ENCODE peak calls at places on chromosomes 3 and 15, in nine cellular contexts. X is activated T-cell treated with anti-CD3 and anti-CD28 coated beads for 24 hours; N is AG10803; B is H7; G is gastrocnemius medialis; V is adipocyte; Z is stimulated activated CD4-positive, alpha-beta T cell treated with anti-CD3 and anti-CD28 coated beads, Interleukin-2, amount 100 ng/mL, for 48 hours; W is AG09309; Q is cardiac fibroblast. P is an unnamed sample.

GRCh38 chr3:195263193-195263924 is 7.6 kb downstream of the XXYLT1 start:
- DNase-seq in X (no peak), N (no peak), B (no peak), G (no peak), V (no peak), Z (no peak), W (no peak), Q (no peak), P (no peak)

GRCh38 chr3:51686512-51687215 is 15.6 kb downstream of the TEX264 start:
- DNase-seq in X (peak; percentile 68), N (peak; percentile 35), B (no peak), G (peak; percentile 33), V (no peak), Z (peak; percentile 60), W (no peak), Q (peak; percentile 66), P (peak; percentile 53)

GRCh38 chr3:98593046-98593936 is at the start of gene CPOX:
- DNase-seq in X (peak; percentile 82), N (peak; percentile 79), B (peak; percentile 89), G (peak; percentile 73), V (peak; percentile 94), Z (peak; percentile 84), W (peak; percentile 33), Q (peak; percentile 93), P (peak; percentile 75)

GRCh38 chr3:152460936-152461335 is 192.2 kb downstream of the MBNL1 start:
- DNase-seq in X (no peak), N (no peak), B (no peak), G (no peak), V (no peak), Z (no peak), W (no peak), Q (peak; percentile 25), P (no peak)

GRCh38 chr15:48803877-48804276 is 7.0 kb downstream of the CEP152 start:
- DNase-seq in X (no peak), N (no peak), B (no peak), G (no peak), V (no peak), Z (no peak), W (no peak), Q (no peak), P (no peak)

GRCh38 chr3:50609743-50610085 is 1.9 kb downstream of the CISH start:
- DNase-seq in X (no peak), N (no peak), B (no peak), G (no peak), V (no peak), Z (no peak), W (no peak), Q (no peak), P (no peak)

GRCh38 chr3:194686816-194687637 is 1.3 kb downstream of the FAM43A start:
- DNase-seq in X (peak; percentile 6), N (peak; percentile 60), B (peak; percentile 82), G (peak; percentile 34), V (peak; percentile 56), Z (peak; percentile 14), W (no peak), Q (peak; percentile 71), P (no peak)

GRCh38 chr3:18445421-18446066 is 20.4 kb upstream of the SATB1 start:
- DNase-seq in X (peak; percentile 66), N (no peak), B (no peak), G (peak; percentile 12), V (no peak), Z (peak; percentile 56), W (no peak), Q (no peak), P (no peak)

GRCh38 chr3:170475091-170475705 is 56.5 kb downstream of the CLDN11 start:
- DNase-seq in X (no peak), N (no peak), B (no peak), G (no peak), V (peak; percentile 47), Z (no peak), W (peak; percentile 67), Q (no peak), P (no peak)

GRCh38 chr15:100902436-100903190 is 16.5 kb upstream of the LRRK1 start:
- DNase-seq in X (no peak), N (peak; percentile 87), B (no peak), G (peak; percentile 58), V (peak; percentile 88), Z (no peak), W (peak; percentile 56), Q (peak; percentile 96), P (no peak)

GRCh38 chr3:8482263-8482662 is 19.4 kb upstream of the LMCD1 start:
- DNase-seq in X (no peak), N (peak; percentile 39), B (no peak), G (no peak), V (no peak), Z (no peak), W (no peak), Q (peak; percentile 33), P (no peak)

GRCh38 chr3:71031914-71032521 is 551.5 kb downstream of the FOXP1 start:
- DNase-seq in X (no peak), N (no peak), B (no peak), G (no peak), V (no peak), Z (no peak), W (no peak), Q (peak; percentile 60), P (no peak)

GRCh38 chr3:107432013-107432515 is 54.8 kb downstream of the CCDC54 start:
- DNase-seq in X (no peak), N (peak; percentile 10), B (peak; percentile 28), G (no peak), V (peak; percentile 57), Z (no peak), W (no peak), Q (no peak), P (no peak)

GRCh38 chr3:123767020-123767394 is 117.1 kb downstream of the MYLK start:
- DNase-seq in X (no peak), N (no peak), B (peak; percentile 41), G (no peak), V (no peak), Z (no peak), W (no peak), Q (no peak), P (no peak)

GRCh38 chr3:33433843-33434242 is 6.4 kb downstream of the UBP1 start:
- DNase-seq in X (no peak), N (peak; percentile 23), B (no peak), G (no peak), V (peak; percentile 40), Z (no peak), W (no peak), Q (no peak), P (no peak)

P was measured in GM18507.